ENCODE peak calls at places on chromosomes 7 and 10, in seven cellular contexts. W is heart left ventricle, X is esophagus muscularis mucosa, A is PC-3, B is kidney, K is HCT116, T is transverse colon. M is an unnamed sample. For H3K4me1, the result is how much of the 10 kb centered on the place peaks cover.

GRCh38 chr10:132595021-132595420 is 57.4 kb downstream of the INPP5A start:
- DNase-seq in W (peak), X (no peak), A (no peak), B (no peak), K (no peak), T (no peak), M (peak)

GRCh38 chr10:22436893-22437619 is 91.8 kb downstream of the SPAG6 start:
- DNase-seq in W (peak), X (peak), A (peak), B (peak), K (peak), T (peak), M (peak)

GRCh38 chr10:47246409-47247189 is 53.4 kb upstream of the GDF10 start:
- DNase-seq in W (no peak), X (no peak), A (no peak), B (no peak), K (no peak), T (peak), M (peak)

GRCh38 chr7:646951-647350 is 79.5 kb upstream of the DNAAF5 start:
- DNase-seq in W (peak), X (no peak), A (no peak), B (peak), K (no peak), T (no peak), M (no peak)

GRCh38 chr7:148882668-148883232 is 1.3 kb downstream of the EZH2 start:
- DNase-seq in W (no peak), X (no peak), A (peak), B (no peak), K (no peak), T (no peak), M (no peak)

GRCh38 chr10:59362184-59362966 is at the start of gene FAM13C:
- DNase-seq in W (peak), X (peak), A (peak), B (peak), K (no peak), T (peak), M (peak)

GRCh38 chr10:58967551-58968418 is 208.7 kb upstream of the PHYHIPL start:
- DNase-seq in W (peak), X (no peak), A (no peak), B (peak), K (no peak), T (no peak), M (peak)

GRCh38 chr10:63819753-63820347 is 298.6 kb downstream of the REEP3 start:
- DNase-seq in W (peak), X (no peak), A (peak), B (peak), K (peak), T (peak), M (peak)

GRCh38 chr10:102919237-102919959 is 1.3 kb downstream of the CNNM2 start:
- DNase-seq in W (peak), X (no peak), A (no peak), B (peak), K (no peak), T (peak), M (no peak)

GRCh38 chr7:2928613-2929311 is 84.7 kb upstream of the GNA12 start:
- DNase-seq in W (peak), X (no peak), A (no peak), B (peak), K (no peak), T (no peak), M (no peak)

GRCh38 chr10:98778277-98778759 is 331.6 kb upstream of the HPS1 start:
- DNase-seq in W (no peak), X (no peak), A (no peak), B (no peak), K (no peak), T (no peak), M (no peak)

GRCh38 chr7:95874541-95875265 is 102.3 kb downstream of the DYNC1I1 start:
- DNase-seq in W (no peak), X (no peak), A (peak), B (no peak), K (no peak), T (no peak), M (no peak)

GRCh38 chr7:1555813-1556540 is at the start of gene TMEM184A:
- DNase-seq in W (peak), X (no peak), A (peak), B (peak), K (peak), T (peak), M (peak)

GRCh38 chr7:103540986-103541385 is 95.0 kb upstream of the SLC26A5 start:
- DNase-seq in W (peak), X (no peak), A (no peak), B (peak), K (no peak), T (no peak), M (no peak)

GRCh38 chr7:148772297-148773089 is 73.8 kb downstream of the CUL1 start:
- DNase-seq in W (no peak), X (no peak), A (peak), B (no peak), K (peak), T (no peak), M (no peak)

GRCh38 chr7:113625494-113626102 is 293.2 kb downstream of the PPP1R3A start:
- DNase-seq in W (no peak), X (no peak), A (no peak), B (no peak), K (no peak), T (no peak), M (no peak)

GRCh38 chr7:6416516-6417145 is 31.1 kb downstream of the DAGLB start:
- DNase-seq in W (no peak), X (no peak), A (peak), B (no peak), K (no peak), T (no peak), M (no peak)

GRCh38 chr10:124150807-124151417 is 57.5 kb upstream of the CHST15 start:
- DNase-seq in W (no peak), X (no peak), A (no peak), B (peak), K (no peak), T (no peak), M (no peak)

GRCh38 chr10:6300106-6300783 is 97.5 kb downstream of the PFKFB3 start:
- DNase-seq in W (no peak), X (no peak), A (peak), B (no peak), K (no peak), T (peak), M (no peak)

GRCh38 chr7:21429786-21430574 is 2.1 kb downstream of the SP4 start:
- DNase-seq in W (no peak), X (no peak), A (no peak), B (no peak), K (no peak), T (no peak), M (no peak)

GRCh38 chr10:83922246-83922860 is 217.0 kb upstream of the GHITM start:
- DNase-seq in W (no peak), X (peak), A (no peak), B (no peak), K (no peak), T (no peak), M (no peak)

GRCh38 chr10:114714281-114714741 is 56.2 kb upstream of the ABLIM1 start:
- DNase-seq in W (no peak), X (no peak), A (peak), B (no peak), K (no peak), T (peak), M (no peak)

GRCh38 chr7:44213872-44214595 is 13.3 kb downstream of the YKT6 start:
- DNase-seq in W (no peak), X (no peak), A (peak), B (peak), K (peak), T (no peak), M (peak)

GRCh38 chr10:44379907-44380306 is 5.0 kb downstream of the CXCL12 start:
- DNase-seq in W (no peak), X (no peak), A (no peak), B (peak), K (no peak), T (no peak), M (no peak)

GRCh38 chr10:59299933-59300332 is 62.4 kb downstream of the FAM13C start:
- DNase-seq in W (no peak), X (no peak), A (no peak), B (no peak), K (no peak), T (no peak), M (no peak)

GRCh38 chr7:74412061-74412460 is 41.6 kb upstream of the GTF2IRD1 start:
- DNase-seq in W (peak), X (no peak), A (no peak), B (peak), K (no peak), T (no peak), M (no peak)

GRCh38 chr7:55420535-55420934 is 55.4 kb downstream of the LANCL2 start:
- DNase-seq in W (no peak), X (no peak), A (peak), B (no peak), K (no peak), T (no peak), M (peak)

GRCh38 chr10:102334106-102334505 is 61.4 kb upstream of the NFKB2 start:
- DNase-seq in W (peak), X (no peak), A (no peak), B (no peak), K (no peak), T (no peak), M (peak)

GRCh38 chr7:44559485-44559884 is 14.2 kb downstream of the DDX56 start:
- DNase-seq in W (no peak), X (no peak), A (no peak), B (no peak), K (no peak), T (no peak), M (no peak)

GRCh38 chr10:91587710-91588638 is 44.9 kb downstream of the PPP1R3C start:
- DNase-seq in W (no peak), X (no peak), A (peak), B (no peak), K (no peak), T (no peak), M (no peak)

GRCh38 chr7:159063046-159063840 is 81.4 kb downstream of the VIPR2 start:
- DNase-seq in W (no peak), X (peak), A (no peak), B (no peak), K (no peak), T (no peak), M (no peak)

GRCh38 chr7:47040795-47041194 is 541.1 kb downstream of the TNS3 start:
- DNase-seq in W (no peak), X (peak), A (no peak), B (no peak), K (no peak), T (no peak), M (peak)

GRCh38 chr7:140697447-140698143 is 1.1 kb downstream of the NDUFB2 start:
- DNase-seq in W (no peak), X (no peak), A (no peak), B (no peak), K (no peak), T (no peak), M (no peak)

GRCh38 chr10:93420091-93420490 is 62.0 kb downstream of the MYOF start:
- DNase-seq in W (no peak), X (no peak), A (no peak), B (no peak), K (no peak), T (no peak), M (no peak)

GRCh38 chr10:62580396-62580795 is 206.2 kb downstream of the ZNF365 start:
- DNase-seq in W (no peak), X (peak), A (no peak), B (no peak), K (no peak), T (no peak), M (no peak)

GRCh38 chr10:62582804-62583208 is 208.6 kb downstream of the ZNF365 start:
- DNase-seq in W (peak), X (peak), A (peak), B (peak), K (no peak), T (peak), M (no peak)

GRCh38 chr10:62581351-62581750 is 207.2 kb downstream of the ZNF365 start:
- DNase-seq in W (no peak), X (peak), A (no peak), B (no peak), K (no peak), T (no peak), M (no peak)

GRCh38 chr10:62584216-62584615 is 210.0 kb downstream of the ZNF365 start:
- DNase-seq in W (no peak), X (peak), A (no peak), B (no peak), K (no peak), T (no peak), M (no peak)

DNA sequence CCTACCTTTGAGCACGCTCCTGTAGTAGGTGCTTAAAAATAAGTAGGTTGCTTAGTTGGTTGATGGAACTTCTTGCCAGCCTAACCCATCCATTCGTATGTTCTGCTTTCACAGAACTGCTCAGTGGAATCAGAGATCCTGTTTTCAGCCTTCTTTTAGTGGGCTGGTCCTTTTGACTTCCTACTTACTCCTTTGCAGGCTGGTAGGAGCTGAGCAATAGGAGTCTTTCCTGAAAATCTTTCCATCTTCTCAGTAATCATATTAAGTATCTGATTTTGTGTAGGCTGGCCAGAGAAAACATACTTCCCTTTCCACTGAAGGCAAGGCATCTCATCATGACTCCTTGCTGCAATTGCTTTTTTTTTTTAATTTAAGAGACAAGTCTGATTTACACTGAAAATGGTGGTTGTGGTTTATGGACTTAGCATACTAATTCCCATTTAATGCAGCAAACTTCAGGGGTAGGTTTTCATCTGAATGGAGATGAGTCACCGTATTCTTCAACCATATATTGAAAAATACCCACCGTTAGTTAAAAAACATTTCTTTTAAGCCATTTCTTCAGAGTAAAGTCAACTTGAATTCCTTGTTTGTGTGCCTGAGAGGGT is 208.0 kb downstream of the ZNF365 start:
- DNase-seq in W (no peak), X (peak), A (no peak), B (no peak), K (no peak), T (no peak), M (no peak)
- H3K4me3 ChIP-seq in W (no peak), X (no peak), A (no peak), B (no peak), K (no peak), T (no peak), M (no peak)

DNA sequence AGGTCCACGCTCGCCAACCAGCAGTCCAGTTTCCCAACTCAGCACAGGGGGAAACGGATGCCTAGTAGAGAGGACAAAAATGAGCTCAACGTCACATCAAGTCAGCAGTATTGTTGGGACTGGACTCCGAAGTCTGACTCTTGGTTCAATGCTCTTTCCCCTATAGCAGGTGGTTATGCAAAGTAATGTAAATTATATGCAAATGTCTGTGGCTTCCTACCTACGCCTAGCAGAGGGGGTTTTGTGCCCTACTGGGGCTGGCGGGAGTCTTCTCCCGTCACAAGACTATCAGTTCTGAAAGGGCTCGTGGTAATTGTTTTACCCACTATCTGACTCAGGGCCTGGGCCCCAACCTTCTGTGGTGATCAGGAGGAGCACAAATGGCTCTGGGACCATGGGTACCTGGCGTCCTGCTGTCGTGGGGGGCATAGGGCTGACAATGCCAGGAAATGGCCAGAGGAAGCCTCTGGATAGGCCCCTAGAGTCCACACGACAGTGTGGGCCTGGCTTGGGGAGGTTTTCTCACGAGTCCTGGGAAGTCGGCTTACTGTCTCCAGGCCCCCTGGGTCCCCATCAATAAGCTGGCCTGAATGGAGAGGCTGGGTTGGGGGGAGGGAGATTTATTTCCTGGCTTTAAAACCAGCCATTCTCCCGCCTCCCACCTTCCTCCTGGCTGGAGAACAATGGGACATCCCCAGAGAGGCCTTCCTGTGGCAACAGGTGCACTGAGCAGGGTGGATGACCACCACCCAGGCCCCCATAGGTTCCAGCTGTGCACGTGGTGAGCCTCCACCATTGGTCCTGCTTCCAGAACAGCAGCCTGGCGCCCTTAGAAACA is 41.8 kb downstream of the UNC5B start:
- DNase-seq in W (peak), X (no peak), A (no peak), B (no peak), K (no peak), T (no peak), M (no peak)
- H3K4me1 ChIP-seq in W (half or more), X (under half), A (under half), B (under half), K (under half), T (under half), M (under half)

GRCh38 chr10:86659161-86659691 is 4.9 kb downstream of the OPN4 start:
- DNase-seq in W (peak), X (no peak), A (no peak), B (peak), K (no peak), T (no peak), M (peak)

GRCh38 chr10:86658751-86659150 is 4.4 kb downstream of the OPN4 start:
- DNase-seq in W (no peak), X (no peak), A (no peak), B (no peak), K (no peak), T (no peak), M (peak)

GRCh38 chr10:86661161-86662025 is 6.9 kb upstream of the LDB3 start:
- DNase-seq in W (peak), X (no peak), A (no peak), B (peak), K (no peak), T (no peak), M (no peak)

GRCh38 chr10:86658261-86658741 is 4.0 kb downstream of the OPN4 start:
- DNase-seq in W (peak), X (no peak), A (no peak), B (peak), K (no peak), T (peak), M (peak)

DNA sequence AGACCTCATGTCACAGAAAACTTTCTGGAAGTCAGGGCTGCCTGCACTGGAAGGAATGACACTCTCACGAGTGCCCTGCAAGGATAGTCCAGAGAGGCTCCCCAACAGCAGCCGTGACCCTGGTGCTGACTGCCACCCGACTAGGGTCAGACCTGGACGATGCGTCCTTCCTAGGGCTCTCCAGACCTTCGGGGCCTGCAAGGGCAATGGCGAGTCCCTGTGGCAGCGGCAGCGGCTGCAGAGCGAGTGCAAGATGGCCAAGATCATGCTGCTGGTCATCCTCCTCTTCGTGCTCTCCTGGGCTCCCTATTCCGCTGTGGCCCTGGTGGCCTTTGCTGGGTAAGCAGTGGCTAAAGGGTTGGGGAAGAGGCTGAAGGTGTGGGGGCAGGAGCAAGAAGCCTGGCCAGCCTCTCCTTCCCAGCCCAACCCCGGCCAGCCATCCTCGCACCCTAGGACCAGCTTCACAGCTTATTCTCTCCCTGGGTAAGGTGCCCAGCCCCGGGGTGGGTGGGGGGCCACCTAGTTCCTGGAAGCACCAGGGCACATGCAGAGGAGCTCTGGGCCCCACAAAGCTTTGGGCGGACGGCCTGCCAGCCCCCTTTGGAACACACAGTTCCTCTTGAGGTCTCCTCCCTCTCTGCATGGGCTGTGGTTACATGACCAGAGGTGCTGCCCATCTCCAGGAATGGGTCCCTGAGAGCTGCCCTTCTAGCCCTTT is 5.5 kb downstream of the OPN4 start:
- DNase-seq in W (peak), X (no peak), A (no peak), B (peak), K (no peak), T (no peak), M (peak)
- TF ChIP-seq CTCF in W (no peak), X (no peak), A (no peak), B (no peak), K (no peak), T (no peak), M (no peak)

GRCh38 chr10:17228081-17229015 is at the start of gene VIM:
- DNase-seq in W (peak), X (peak), A (peak), B (peak), K (peak), T (peak), M (peak)

GRCh38 chr10:17225823-17226222 is 2.2 kb upstream of the VIM start:
- DNase-seq in W (no peak), X (no peak), A (no peak), B (no peak), K (no peak), T (no peak), M (no peak)

GRCh38 chr10:17229016-17229716 is 1.1 kb downstream of the VIM start:
- DNase-seq in W (peak), X (peak), A (peak), B (peak), K (no peak), T (peak), M (no peak)

GRCh38 chr10:17226891-17227303 is 1.1 kb upstream of the VIM start:
- DNase-seq in W (no peak), X (no peak), A (no peak), B (no peak), K (no peak), T (no peak), M (no peak)

DNA sequence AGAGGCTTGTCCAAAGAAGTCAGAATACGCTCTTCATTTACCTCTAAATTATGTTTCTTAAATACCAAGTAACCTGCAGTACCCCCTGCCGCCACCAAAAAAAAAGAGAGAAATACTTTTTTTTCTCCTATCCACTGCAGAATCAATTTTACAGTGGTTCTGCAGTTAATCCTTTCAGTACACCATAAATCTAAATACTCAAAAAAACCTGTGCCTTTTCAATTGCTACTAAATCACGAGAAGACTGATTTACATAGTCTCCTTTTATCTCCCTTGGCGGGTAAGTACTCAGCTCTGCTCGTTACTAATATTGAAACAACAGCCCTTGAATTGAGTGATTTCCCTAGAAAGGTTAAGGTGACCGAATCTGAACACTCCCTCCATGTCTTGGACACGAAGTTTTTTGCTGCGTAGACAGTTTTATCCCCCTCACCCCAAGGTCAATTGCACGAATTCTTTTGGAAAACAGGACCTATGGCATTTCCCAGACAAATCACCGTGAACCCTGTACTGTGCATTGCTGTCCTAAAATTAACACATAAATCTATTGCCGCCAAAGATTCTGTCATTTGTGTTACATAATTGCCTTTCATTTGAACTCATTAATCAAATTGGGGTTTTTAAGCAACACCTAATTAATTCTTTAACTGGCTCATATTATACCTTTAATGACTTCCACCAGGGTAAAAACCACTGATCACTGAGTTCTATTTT is 517 bp upstream of the VIM start:
- DNase-seq in W (no peak), X (no peak), A (no peak), B (no peak), K (no peak), T (no peak), M (no peak)
- H3K4me3 ChIP-seq in W (peak), X (peak), A (peak), B (peak), K (peak), T (no peak), M (no peak)

M was measured in Caco-2.